ENCODE peak calls at places on chromosomes 3 and 15, in four cellular contexts. One of them, this sample, is unnamed.

GRCh38 chr3:31858439-31858838 is 122.6 kb downstream of the OSBPL10 start:
- DNase-seq in vagina: no peak
- DNase-seq in GM23248: no peak
- DNase-seq in H9: no peak
- DNase-seq in this sample: no peak

GRCh38 chr3:34571714-34572113 is 773.3 kb downstream of the PDCD6IP start:
- DNase-seq in GM23248: no peak
- DNase-seq in vagina: no peak
- DNase-seq in H9: no peak
- DNase-seq in this sample: no peak

GRCh38 chr3:128432301-128432897 is 34.3 kb downstream of the DNAJB8 start:
- DNase-seq in H9: peak; percentile 69
- DNase-seq in GM23248: no peak
- DNase-seq in vagina: no peak
- DNase-seq in this sample: no peak

GRCh38 chr3:182364323-182364722 is 429.0 kb upstream of the ATP11B start:
- DNase-seq in vagina: no peak
- DNase-seq in GM23248: no peak
- DNase-seq in H9: no peak
- DNase-seq in this sample: no peak

GRCh38 chr3:96083610-96084009 is 730.8 kb upstream of the EPHA6 start:
- DNase-seq in H9: no peak
- DNase-seq in vagina: no peak
- DNase-seq in GM23248: no peak
- DNase-seq in this sample: no peak

GRCh38 chr3:102400142-102400541 is 34.7 kb upstream of the ZPLD1 start:
- DNase-seq in GM23248: peak; percentile 23
- DNase-seq in vagina: no peak
- DNase-seq in H9: no peak
- DNase-seq in this sample: no peak

GRCh38 chr3:161475905-161476304 is 20.7 kb upstream of the OTOL1 start:
- DNase-seq in GM23248: peak; percentile 16
- DNase-seq in vagina: no peak
- DNase-seq in H9: no peak
- DNase-seq in this sample: no peak

GRCh38 chr15:73751481-73751880 is 1.7 kb downstream of the INSYN1 start:
- DNase-seq in H9: no peak
- DNase-seq in GM23248: no peak
- DNase-seq in vagina: no peak
- DNase-seq in this sample: no peak

GRCh38 chr15:63402498-63403253 is 21.0 kb upstream of the CA12 start:
- DNase-seq in GM23248: peak; percentile 64
- DNase-seq in H9: no peak
- DNase-seq in vagina: no peak
- DNase-seq in this sample: peak; percentile 85

GRCh38 chr3:107235193-107235922 is 141.9 kb upstream of the CCDC54 start:
- DNase-seq in H9: no peak
- DNase-seq in vagina: no peak
- DNase-seq in GM23248: peak; percentile 56
- DNase-seq in this sample: peak; percentile 14

GRCh38 chr15:74995779-74996765 is 709 bp downstream of the SCAMP5 start:
- DNase-seq in vagina: no peak
- DNase-seq in H9: peak; percentile 63
- DNase-seq in GM23248: peak; percentile 15
- DNase-seq in this sample: peak; percentile 37

GRCh38 chr3:195847061-195847950 is 35.6 kb upstream of the MUC4 start:
- DNase-seq in GM23248: peak; percentile 46
- DNase-seq in H9: no peak
- DNase-seq in vagina: no peak
- DNase-seq in this sample: no peak

GRCh38 chr3:46208167-46208704 is at the start of gene CCR1:
- DNase-seq in H9: peak; percentile 61
- DNase-seq in vagina: no peak
- DNase-seq in GM23248: peak; percentile 61
- DNase-seq in this sample: peak; percentile 19

GRCh38 chr3:142898346-142899213 is 9.7 kb upstream of the PCOLCE2 start:
- DNase-seq in vagina: no peak
- DNase-seq in GM23248: no peak
- DNase-seq in H9: no peak
- DNase-seq in this sample: no peak

GRCh38 chr3:177345049-177345972 is 148.0 kb upstream of the TBL1XR1 start:
- DNase-seq in vagina: peak; percentile 92
- DNase-seq in H9: peak; percentile 63
- DNase-seq in GM23248: peak; percentile 97
- DNase-seq in this sample: peak; percentile 60

GRCh38 chr3:22729981-22730380 is 473.1 kb upstream of the UBE2E2 start:
- DNase-seq in vagina: no peak
- DNase-seq in GM23248: no peak
- DNase-seq in H9: no peak
- DNase-seq in this sample: no peak

GRCh38 chr3:147398841-147399534 is 7.4 kb downstream of the ZIC4 start:
- DNase-seq in H9: no peak
- DNase-seq in GM23248: no peak
- DNase-seq in vagina: peak; percentile 54
- DNase-seq in this sample: no peak

GRCh38 chr3:163601426-163601825 is 1476.9 kb downstream of the SI start:
- DNase-seq in H9: no peak
- DNase-seq in vagina: no peak
- DNase-seq in GM23248: no peak
- DNase-seq in this sample: no peak

GRCh38 chr3:82376883-82377282 is 615.4 kb upstream of the GBE1 start:
- DNase-seq in H9: no peak
- DNase-seq in vagina: no peak
- DNase-seq in GM23248: no peak
- DNase-seq in this sample: no peak

GRCh38 chr15:91793771-91794170 is 59.7 kb upstream of the SLCO3A1 start:
- DNase-seq in H9: no peak
- DNase-seq in GM23248: peak; percentile 5
- DNase-seq in vagina: no peak
- DNase-seq in this sample: no peak

GRCh38 chr3:149319750-149320149 is 13.7 kb downstream of the TM4SF18 start:
- DNase-seq in H9: no peak
- DNase-seq in vagina: no peak
- DNase-seq in GM23248: no peak
- DNase-seq in this sample: peak; percentile 10

GRCh38 chr3:158768881-158769518 is 32.9 kb upstream of the MFSD1 start:
- DNase-seq in vagina: no peak
- DNase-seq in H9: no peak
- DNase-seq in GM23248: peak; percentile 93
- DNase-seq in this sample: no peak

GRCh38 chr15:99632521-99632920 is 66.7 kb downstream of the MEF2A start:
- DNase-seq in GM23248: no peak
- DNase-seq in vagina: no peak
- DNase-seq in H9: no peak
- DNase-seq in this sample: no peak

GRCh38 chr15:95556866-95557225 is 773.7 kb upstream of the NR2F2 start:
- DNase-seq in H9: no peak
- DNase-seq in GM23248: no peak
- DNase-seq in vagina: no peak
- DNase-seq in this sample: no peak

GRCh38 chr15:38072507-38073277 is 138.3 kb downstream of the TMCO5A start:
- DNase-seq in vagina: no peak
- DNase-seq in GM23248: peak; percentile 86
- DNase-seq in H9: peak; percentile 91
- DNase-seq in this sample: peak; percentile 86

GRCh38 chr3:148227534-148227933 is 470.2 kb upstream of the AGTR1 start:
- DNase-seq in GM23248: no peak
- DNase-seq in vagina: no peak
- DNase-seq in H9: no peak
- DNase-seq in this sample: no peak

GRCh38 chr3:104604326-104605010 is 762.2 kb upstream of the ALCAM start:
- DNase-seq in vagina: no peak
- DNase-seq in GM23248: peak; percentile 53
- DNase-seq in H9: no peak
- DNase-seq in this sample: no peak

GRCh38 chr3:17182158-17182557 is 297.4 kb downstream of the PLCL2 start:
- DNase-seq in vagina: no peak
- DNase-seq in GM23248: no peak
- DNase-seq in H9: no peak
- DNase-seq in this sample: peak; percentile 24

GRCh38 chr3:195888981-195889842 is 19.1 kb downstream of the TNK2 start:
- DNase-seq in GM23248: no peak
- DNase-seq in vagina: no peak
- DNase-seq in H9: no peak
- DNase-seq in this sample: no peak

GRCh38 chr3:182668974-182669373 is 124.3 kb upstream of the ATP11B start:
- DNase-seq in H9: no peak
- DNase-seq in vagina: no peak
- DNase-seq in GM23248: no peak
- DNase-seq in this sample: no peak

GRCh38 chr3:11634081-11634635 is 9.6 kb downstream of the VGLL4 start:
- DNase-seq in H9: no peak
- DNase-seq in GM23248: no peak
- DNase-seq in vagina: no peak
- DNase-seq in this sample: no peak

DNA sequence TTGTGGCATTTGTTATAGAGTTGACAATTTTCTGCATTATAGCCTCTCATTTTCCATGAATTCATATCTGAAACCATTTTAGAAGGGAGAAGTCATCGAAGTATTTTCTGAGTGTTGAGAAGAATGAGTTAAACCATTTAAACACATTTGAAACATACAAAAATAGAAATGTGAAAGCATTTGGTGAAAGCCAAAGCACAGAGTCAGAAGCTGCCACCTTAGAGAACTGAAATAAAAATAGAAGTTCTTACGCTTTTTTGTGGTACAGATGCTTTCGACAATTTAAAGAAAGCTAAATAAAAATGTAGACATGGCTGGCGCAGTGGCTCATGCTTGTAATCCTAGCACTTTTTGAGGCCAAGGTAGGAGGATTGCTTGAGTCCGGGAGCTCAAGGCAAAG is 9.0 kb downstream of the FANCD2OS start:
- DNase-seq in GM23248: no peak
- DNase-seq in vagina: no peak
- DNase-seq in H9: no peak
- DNase-seq in this sample: no peak
- H3K9me3 ChIP-seq in GM23248: no peaks in the 10 kb centered on the region
- H3K9me3 ChIP-seq in vagina: no peaks in the 10 kb centered on the region
- H3K9me3 ChIP-seq in H9: no peaks in the 10 kb centered on the region
- H3K9me3 ChIP-seq in this sample: no peaks in the 10 kb centered on the region

GRCh38 chr15:70859998-70860397 is 6.0 kb upstream of the LARP6 start:
- DNase-seq in vagina: no peak
- DNase-seq in GM23248: no peak
- DNase-seq in H9: no peak
- DNase-seq in this sample: no peak

GRCh38 chr15:70856884-70857546 is 3.1 kb upstream of the LARP6 start:
- DNase-seq in H9: no peak
- DNase-seq in GM23248: peak; percentile 98
- DNase-seq in vagina: no peak
- DNase-seq in this sample: no peak

GRCh38 chr15:70857547-70858265 is 3.7 kb upstream of the LARP6 start:
- DNase-seq in vagina: no peak
- DNase-seq in H9: no peak
- DNase-seq in GM23248: no peak
- DNase-seq in this sample: no peak

GRCh38 chr15:70856177-70856883 is 2.4 kb upstream of the LARP6 start:
- DNase-seq in GM23248: peak; percentile 69
- DNase-seq in vagina: no peak
- DNase-seq in H9: no peak
- DNase-seq in this sample: no peak

GRCh38 chr15:70859322-70859908 is 5.5 kb upstream of the LARP6 start:
- DNase-seq in vagina: no peak
- DNase-seq in GM23248: no peak
- DNase-seq in H9: no peak
- DNase-seq in this sample: no peak
- H3K4me1 ChIP-seq in vagina: peaks cover 11% of the 10 kb centered on the region
- H3K4me1 ChIP-seq in GM23248: peaks cover 50% of the 10 kb centered on the region
- H3K4me1 ChIP-seq in H9: no peaks in the 10 kb centered on the region
- H3K4me1 ChIP-seq in this sample: peaks cover under 1% of the 10 kb centered on the region

GRCh38 chr15:26722621-26723160 is 50.2 kb downstream of the GABRB3 start:
- DNase-seq in GM23248: no peak
- DNase-seq in H9: no peak
- DNase-seq in vagina: no peak
- DNase-seq in this sample: peak; percentile 92

GRCh38 chr15:26720546-26720945 is 52.3 kb downstream of the GABRB3 start:
- DNase-seq in H9: no peak
- DNase-seq in vagina: no peak
- DNase-seq in GM23248: no peak
- DNase-seq in this sample: no peak

GRCh38 chr15:26724381-26724780 is 48.5 kb downstream of the GABRB3 start:
- DNase-seq in vagina: no peak
- DNase-seq in GM23248: no peak
- DNase-seq in H9: no peak
- DNase-seq in this sample: no peak

GRCh38 chr15:26716069-26716468 is 56.8 kb downstream of the GABRB3 start:
- DNase-seq in H9: no peak
- DNase-seq in vagina: no peak
- DNase-seq in GM23248: no peak
- DNase-seq in this sample: no peak

DNA sequence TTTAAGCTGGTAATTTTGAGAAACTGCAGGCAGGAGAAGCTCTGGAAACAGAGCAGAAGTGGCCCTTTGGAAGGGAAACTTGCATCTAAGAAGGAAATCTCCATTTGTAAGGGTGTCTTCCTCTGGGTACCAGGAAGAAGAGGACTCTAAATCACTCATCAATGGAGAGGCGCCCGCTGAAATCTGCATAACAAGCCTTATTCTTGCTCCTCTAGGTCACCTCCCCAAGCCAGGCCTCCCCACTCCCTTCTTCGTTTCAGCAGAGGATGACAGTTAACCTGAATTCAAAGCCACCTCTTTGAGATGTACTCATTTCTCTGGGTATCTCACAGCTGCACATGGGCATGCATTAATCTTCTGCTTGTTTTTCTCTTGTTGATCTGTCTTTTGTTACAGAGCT is 51.6 kb downstream of the GABRB3 start:
- DNase-seq in GM23248: no peak
- DNase-seq in vagina: no peak
- DNase-seq in H9: peak; percentile 84
- DNase-seq in this sample: peak; percentile 75
- H3K9me3 ChIP-seq in GM23248: no peaks in the 10 kb centered on the region
- H3K9me3 ChIP-seq in vagina: no peaks in the 10 kb centered on the region
- H3K9me3 ChIP-seq in H9: no peaks in the 10 kb centered on the region
- H3K9me3 ChIP-seq in this sample: no peaks in the 10 kb centered on the region

GRCh38 chr15:77480859-77481258 is 60.2 kb downstream of the HMG20A start:
- DNase-seq in H9: no peak
- DNase-seq in vagina: no peak
- DNase-seq in GM23248: no peak
- DNase-seq in this sample: no peak
- H3K4me1 ChIP-seq in H9: peaks cover 9% of the 10 kb centered on the region
- H3K4me1 ChIP-seq in vagina: peaks cover 22% of the 10 kb centered on the region
- H3K4me1 ChIP-seq in GM23248: peaks cover 42% of the 10 kb centered on the region
- H3K4me1 ChIP-seq in this sample: peaks cover 30% of the 10 kb centered on the region